ENCODE peak calls at places on chromosomes 2 and 18, in four cellular contexts. One of them, this sample, is unnamed.

GRCh38 chr2:229343661-229344060 is 72.6 kb upstream of the PID1 start:
- DNase-seq in ELR: no peak
- DNase-seq in HS-27A: no peak
- DNase-seq in putamen: no peak
- DNase-seq in this sample: no peak

GRCh38 chr2:72917138-72917874 is at the start of gene EMX1:
- DNase-seq in ELR: no peak
- DNase-seq in HS-27A: no peak
- DNase-seq in putamen: no peak
- DNase-seq in this sample: no peak

GRCh38 chr2:28956415-28956826 is 24.7 kb upstream of the TOGARAM2 start:
- DNase-seq in ELR: peak
- DNase-seq in HS-27A: no peak
- DNase-seq in putamen: peak
- DNase-seq in this sample: no peak

GRCh38 chr18:26646897-26647296 is 98.5 kb upstream of the KCTD1 start:
- DNase-seq in ELR: no peak
- DNase-seq in HS-27A: no peak
- DNase-seq in putamen: no peak
- DNase-seq in this sample: no peak

GRCh38 chr2:158725496-158725895 is 69.6 kb upstream of the DAPL1 start:
- DNase-seq in ELR: no peak
- DNase-seq in HS-27A: no peak
- DNase-seq in putamen: no peak
- DNase-seq in this sample: no peak

GRCh38 chr2:134269986-134270735 is 16.3 kb downstream of the MGAT5 start:
- DNase-seq in ELR: no peak
- DNase-seq in HS-27A: no peak
- DNase-seq in putamen: no peak
- DNase-seq in this sample: no peak

GRCh38 chr2:44171018-44171417 is 2.3 kb downstream of the PPM1B start:
- DNase-seq in ELR: peak
- DNase-seq in HS-27A: no peak
- DNase-seq in putamen: no peak
- DNase-seq in this sample: no peak

GRCh38 chr2:68040078-68040477 is 22.7 kb downstream of the C1D start:
- DNase-seq in ELR: peak
- DNase-seq in HS-27A: no peak
- DNase-seq in putamen: peak
- DNase-seq in this sample: no peak

GRCh38 chr18:50466634-50467033 is 91.8 kb downstream of the SKA1 start:
- DNase-seq in ELR: peak
- DNase-seq in HS-27A: no peak
- DNase-seq in putamen: no peak
- DNase-seq in this sample: no peak

GRCh38 chr2:30971291-30972025 is 164.2 kb upstream of the CAPN13 start:
- DNase-seq in ELR: no peak
- DNase-seq in HS-27A: no peak
- DNase-seq in putamen: no peak
- DNase-seq in this sample: no peak

GRCh38 chr18:28175047-28175929 is 1.6 kb downstream of the CDH2 start:
- DNase-seq in ELR: peak
- DNase-seq in HS-27A: no peak
- DNase-seq in putamen: peak
- DNase-seq in this sample: no peak

GRCh38 chr2:223944166-223944703 is 900 bp downstream of the WDFY1 start:
- DNase-seq in ELR: peak
- DNase-seq in HS-27A: no peak
- DNase-seq in putamen: no peak
- DNase-seq in this sample: no peak

GRCh38 chr2:20291106-20291564 is 59.5 kb downstream of the PUM2 start:
- DNase-seq in ELR: peak
- DNase-seq in HS-27A: peak
- DNase-seq in putamen: peak
- DNase-seq in this sample: peak

GRCh38 chr2:38462121-38462634 is 85.1 kb upstream of the ATL2 start:
- DNase-seq in ELR: peak
- DNase-seq in HS-27A: peak
- DNase-seq in putamen: peak
- DNase-seq in this sample: peak

GRCh38 chr2:73503992-73504570 is 118.4 kb downstream of the ALMS1 start:
- DNase-seq in ELR: no peak
- DNase-seq in HS-27A: no peak
- DNase-seq in putamen: no peak
- DNase-seq in this sample: no peak

GRCh38 chr2:26988165-26988879 is 17.9 kb downstream of the MAPRE3 start:
- DNase-seq in ELR: peak
- DNase-seq in HS-27A: no peak
- DNase-seq in putamen: no peak
- DNase-seq in this sample: no peak

GRCh38 chr18:10453885-10454772 is at the start of gene APCDD1:
- DNase-seq in ELR: no peak
- DNase-seq in HS-27A: no peak
- DNase-seq in putamen: peak
- DNase-seq in this sample: no peak

GRCh38 chr2:460861-461260 is 173.0 kb upstream of the ALKAL2 start:
- DNase-seq in ELR: no peak
- DNase-seq in HS-27A: no peak
- DNase-seq in putamen: no peak
- DNase-seq in this sample: no peak

GRCh38 chr18:3481696-3482210 is 31.8 kb downstream of the TGIF1 start:
- DNase-seq in ELR: peak
- DNase-seq in HS-27A: no peak
- DNase-seq in putamen: no peak
- DNase-seq in this sample: no peak

GRCh38 chr18:6058941-6059340 is 163.6 kb upstream of the TMEM200C start:
- DNase-seq in ELR: peak
- DNase-seq in HS-27A: no peak
- DNase-seq in putamen: no peak
- DNase-seq in this sample: no peak

GRCh38 chr2:232973336-232973735 is 39.7 kb downstream of the NGEF start:
- DNase-seq in ELR: no peak
- DNase-seq in HS-27A: no peak
- DNase-seq in putamen: no peak
- DNase-seq in this sample: no peak

GRCh38 chr2:215685218-215685962 is 249.5 kb upstream of the FN1 start:
- DNase-seq in ELR: no peak
- DNase-seq in HS-27A: no peak
- DNase-seq in putamen: no peak
- DNase-seq in this sample: no peak

GRCh38 chr2:146982393-146982846 is 862.4 kb upstream of the ACVR2A start:
- DNase-seq in ELR: peak
- DNase-seq in HS-27A: peak
- DNase-seq in putamen: no peak
- DNase-seq in this sample: peak

GRCh38 chr2:233928594-233929351 is 11.6 kb downstream of the TRPM8 start:
- DNase-seq in ELR: peak
- DNase-seq in HS-27A: no peak
- DNase-seq in putamen: no peak
- DNase-seq in this sample: no peak

GRCh38 chr2:29013046-29013780 is 32.1 kb downstream of the TOGARAM2 start:
- DNase-seq in ELR: no peak
- DNase-seq in HS-27A: no peak
- DNase-seq in putamen: no peak
- DNase-seq in this sample: no peak

This sample was measured in T1000.